ENCODE peak calls at places on chromosomes 6 and 20, in eight cellular contexts. One of them, this sample, is unnamed.

GRCh38 chr6:21263531-21264287 is 329.8 kb upstream of the SOX4 start:
- DNase-seq in neural crest cell: no peak
- DNase-seq in NCI-H1436: no peak
- DNase-seq in HT1080: peak; percentile 62
- DNase-seq in activated naive CD8-positive, alpha-beta T cell treated with anti-CD3 and anti-CD28 coated beads for 36 hours: no peak
- DNase-seq in lower leg skin: no peak
- DNase-seq in substantia nigra: no peak
- DNase-seq in glomerular endothelial cell: no peak
- DNase-seq in this sample: no peak

GRCh38 chr20:12111431-12112088 is 193.9 kb downstream of the BTBD3 start:
- DNase-seq in neural crest cell: no peak
- DNase-seq in glomerular endothelial cell: no peak
- DNase-seq in NCI-H1436: no peak
- DNase-seq in HT1080: no peak
- DNase-seq in activated naive CD8-positive, alpha-beta T cell treated with anti-CD3 and anti-CD28 coated beads for 36 hours: no peak
- DNase-seq in substantia nigra: no peak
- DNase-seq in lower leg skin: no peak
- DNase-seq in this sample: no peak

GRCh38 chr6:34981951-34982350 is 92.9 kb downstream of the ANKS1A start:
- DNase-seq in NCI-H1436: no peak
- DNase-seq in substantia nigra: no peak
- DNase-seq in glomerular endothelial cell: no peak
- DNase-seq in neural crest cell: no peak
- DNase-seq in lower leg skin: no peak
- DNase-seq in activated naive CD8-positive, alpha-beta T cell treated with anti-CD3 and anti-CD28 coated beads for 36 hours: no peak
- DNase-seq in HT1080: no peak
- DNase-seq in this sample: no peak

GRCh38 chr20:32585011-32585518 is at the start of gene NOL4L:
- DNase-seq in activated naive CD8-positive, alpha-beta T cell treated with anti-CD3 and anti-CD28 coated beads for 36 hours: peak; percentile 48
- DNase-seq in substantia nigra: peak; percentile 50
- DNase-seq in lower leg skin: no peak
- DNase-seq in NCI-H1436: peak; percentile 36
- DNase-seq in HT1080: no peak
- DNase-seq in neural crest cell: peak; percentile 52
- DNase-seq in glomerular endothelial cell: no peak
- DNase-seq in this sample: no peak

GRCh38 chr20:13684566-13685222 is 46.0 kb upstream of the TASP1 start:
- DNase-seq in glomerular endothelial cell: no peak
- DNase-seq in activated naive CD8-positive, alpha-beta T cell treated with anti-CD3 and anti-CD28 coated beads for 36 hours: no peak
- DNase-seq in NCI-H1436: no peak
- DNase-seq in HT1080: peak; percentile 56
- DNase-seq in neural crest cell: no peak
- DNase-seq in lower leg skin: no peak
- DNase-seq in substantia nigra: no peak
- DNase-seq in this sample: no peak

GRCh38 chr6:9516207-9516606 is 898.7 kb downstream of the TFAP2A start:
- DNase-seq in neural crest cell: no peak
- DNase-seq in substantia nigra: no peak
- DNase-seq in NCI-H1436: no peak
- DNase-seq in glomerular endothelial cell: no peak
- DNase-seq in activated naive CD8-positive, alpha-beta T cell treated with anti-CD3 and anti-CD28 coated beads for 36 hours: no peak
- DNase-seq in lower leg skin: no peak
- DNase-seq in HT1080: peak; percentile 79
- DNase-seq in this sample: no peak

GRCh38 chr20:31859998-31860380 is 10.3 kb downstream of the DUSP15 start:
- DNase-seq in HT1080: no peak
- DNase-seq in NCI-H1436: no peak
- DNase-seq in substantia nigra: no peak
- DNase-seq in glomerular endothelial cell: no peak
- DNase-seq in activated naive CD8-positive, alpha-beta T cell treated with anti-CD3 and anti-CD28 coated beads for 36 hours: no peak
- DNase-seq in neural crest cell: no peak
- DNase-seq in lower leg skin: no peak
- DNase-seq in this sample: no peak

GRCh38 chr20:47405775-47406325 is 49.4 kb upstream of the ZMYND8 start:
- DNase-seq in substantia nigra: no peak
- DNase-seq in neural crest cell: no peak
- DNase-seq in HT1080: no peak
- DNase-seq in NCI-H1436: no peak
- DNase-seq in glomerular endothelial cell: no peak
- DNase-seq in activated naive CD8-positive, alpha-beta T cell treated with anti-CD3 and anti-CD28 coated beads for 36 hours: no peak
- DNase-seq in lower leg skin: no peak
- DNase-seq in this sample: no peak

GRCh38 chr6:167303660-167304625 is 12.8 kb downstream of the UNC93A start:
- DNase-seq in neural crest cell: no peak
- DNase-seq in HT1080: peak; percentile 44
- DNase-seq in lower leg skin: no peak
- DNase-seq in NCI-H1436: no peak
- DNase-seq in glomerular endothelial cell: no peak
- DNase-seq in substantia nigra: no peak
- DNase-seq in activated naive CD8-positive, alpha-beta T cell treated with anti-CD3 and anti-CD28 coated beads for 36 hours: no peak
- DNase-seq in this sample: no peak

GRCh38 chr6:35146453-35146852 is 5.3 kb upstream of the TCP11 start:
- DNase-seq in lower leg skin: no peak
- DNase-seq in glomerular endothelial cell: no peak
- DNase-seq in activated naive CD8-positive, alpha-beta T cell treated with anti-CD3 and anti-CD28 coated beads for 36 hours: peak; percentile 26
- DNase-seq in HT1080: peak; percentile 51
- DNase-seq in substantia nigra: peak; percentile 48
- DNase-seq in NCI-H1436: peak; percentile 29
- DNase-seq in neural crest cell: peak; percentile 42
- DNase-seq in this sample: no peak

GRCh38 chr20:57986776-57987175 is 241.7 kb downstream of the ANKRD60 start:
- DNase-seq in HT1080: no peak
- DNase-seq in lower leg skin: no peak
- DNase-seq in NCI-H1436: no peak
- DNase-seq in neural crest cell: no peak
- DNase-seq in activated naive CD8-positive, alpha-beta T cell treated with anti-CD3 and anti-CD28 coated beads for 36 hours: no peak
- DNase-seq in substantia nigra: no peak
- DNase-seq in glomerular endothelial cell: no peak
- DNase-seq in this sample: no peak

GRCh38 chr6:28864321-28864923 is 59.4 kb downstream of the TRIM27 start:
- DNase-seq in substantia nigra: no peak
- DNase-seq in lower leg skin: no peak
- DNase-seq in HT1080: no peak
- DNase-seq in neural crest cell: no peak
- DNase-seq in activated naive CD8-positive, alpha-beta T cell treated with anti-CD3 and anti-CD28 coated beads for 36 hours: no peak
- DNase-seq in glomerular endothelial cell: no peak
- DNase-seq in NCI-H1436: no peak
- DNase-seq in this sample: no peak

GRCh38 chr6:143441680-143442359 is 8.7 kb downstream of the ADAT2 start:
- DNase-seq in HT1080: no peak
- DNase-seq in NCI-H1436: no peak
- DNase-seq in neural crest cell: no peak
- DNase-seq in substantia nigra: no peak
- DNase-seq in lower leg skin: no peak
- DNase-seq in activated naive CD8-positive, alpha-beta T cell treated with anti-CD3 and anti-CD28 coated beads for 36 hours: peak; percentile 8
- DNase-seq in glomerular endothelial cell: no peak
- DNase-seq in this sample: no peak

GRCh38 chr6:56246544-56246940 is 838 bp downstream of the COL21A1 start:
- DNase-seq in substantia nigra: no peak
- DNase-seq in activated naive CD8-positive, alpha-beta T cell treated with anti-CD3 and anti-CD28 coated beads for 36 hours: no peak
- DNase-seq in lower leg skin: peak; percentile 17
- DNase-seq in glomerular endothelial cell: no peak
- DNase-seq in neural crest cell: no peak
- DNase-seq in HT1080: no peak
- DNase-seq in NCI-H1436: no peak
- DNase-seq in this sample: no peak

GRCh38 chr20:431012-431904 is 23.2 kb downstream of the RBCK1 start:
- DNase-seq in lower leg skin: no peak
- DNase-seq in HT1080: peak; percentile 75
- DNase-seq in neural crest cell: peak; percentile 51
- DNase-seq in activated naive CD8-positive, alpha-beta T cell treated with anti-CD3 and anti-CD28 coated beads for 36 hours: no peak
- DNase-seq in glomerular endothelial cell: no peak
- DNase-seq in NCI-H1436: peak; percentile 65
- DNase-seq in substantia nigra: peak; percentile 70
- DNase-seq in this sample: peak; percentile 58

GRCh38 chr6:166540631-166541331 is 45.7 kb downstream of the RAMACL start:
- DNase-seq in activated naive CD8-positive, alpha-beta T cell treated with anti-CD3 and anti-CD28 coated beads for 36 hours: peak; percentile 57
- DNase-seq in HT1080: no peak
- DNase-seq in neural crest cell: no peak
- DNase-seq in NCI-H1436: no peak
- DNase-seq in glomerular endothelial cell: no peak
- DNase-seq in substantia nigra: no peak
- DNase-seq in lower leg skin: no peak
- DNase-seq in this sample: no peak

GRCh38 chr6:142357879-142358278 is 56.1 kb downstream of the ADGRG6 start:
- DNase-seq in lower leg skin: no peak
- DNase-seq in activated naive CD8-positive, alpha-beta T cell treated with anti-CD3 and anti-CD28 coated beads for 36 hours: no peak
- DNase-seq in neural crest cell: no peak
- DNase-seq in glomerular endothelial cell: no peak
- DNase-seq in NCI-H1436: no peak
- DNase-seq in substantia nigra: no peak
- DNase-seq in HT1080: no peak
- DNase-seq in this sample: no peak

GRCh38 chr20:20497242-20497985 is 129.5 kb downstream of the INSM1 start:
- DNase-seq in activated naive CD8-positive, alpha-beta T cell treated with anti-CD3 and anti-CD28 coated beads for 36 hours: no peak
- DNase-seq in NCI-H1436: no peak
- DNase-seq in substantia nigra: no peak
- DNase-seq in HT1080: no peak
- DNase-seq in neural crest cell: no peak
- DNase-seq in glomerular endothelial cell: no peak
- DNase-seq in lower leg skin: no peak
- DNase-seq in this sample: no peak

GRCh38 chr6:48318670-48319069 is 207.7 kb upstream of the PTCHD4 start:
- DNase-seq in glomerular endothelial cell: no peak
- DNase-seq in HT1080: no peak
- DNase-seq in NCI-H1436: no peak
- DNase-seq in substantia nigra: no peak
- DNase-seq in activated naive CD8-positive, alpha-beta T cell treated with anti-CD3 and anti-CD28 coated beads for 36 hours: no peak
- DNase-seq in lower leg skin: no peak
- DNase-seq in neural crest cell: no peak
- DNase-seq in this sample: no peak

GRCh38 chr20:63782051-63782471 is 42.5 kb downstream of the SLC2A4RG start:
- DNase-seq in lower leg skin: no peak
- DNase-seq in activated naive CD8-positive, alpha-beta T cell treated with anti-CD3 and anti-CD28 coated beads for 36 hours: peak; percentile 74
- DNase-seq in HT1080: peak; percentile 17
- DNase-seq in neural crest cell: no peak
- DNase-seq in glomerular endothelial cell: no peak
- DNase-seq in NCI-H1436: peak; percentile 35
- DNase-seq in substantia nigra: no peak
- DNase-seq in this sample: no peak

GRCh38 chr6:154410215-154410614 is 53.6 kb upstream of the IPCEF1 start:
- DNase-seq in activated naive CD8-positive, alpha-beta T cell treated with anti-CD3 and anti-CD28 coated beads for 36 hours: no peak
- DNase-seq in NCI-H1436: no peak
- DNase-seq in neural crest cell: no peak
- DNase-seq in lower leg skin: no peak
- DNase-seq in substantia nigra: no peak
- DNase-seq in HT1080: no peak
- DNase-seq in glomerular endothelial cell: no peak
- DNase-seq in this sample: no peak

GRCh38 chr20:1505871-1506270 is 14.7 kb upstream of the SIRPB2 start:
- DNase-seq in activated naive CD8-positive, alpha-beta T cell treated with anti-CD3 and anti-CD28 coated beads for 36 hours: no peak
- DNase-seq in substantia nigra: no peak
- DNase-seq in NCI-H1436: no peak
- DNase-seq in lower leg skin: no peak
- DNase-seq in HT1080: no peak
- DNase-seq in glomerular endothelial cell: no peak
- DNase-seq in neural crest cell: no peak
- DNase-seq in this sample: no peak

GRCh38 chr20:51233345-51233744 is 210.4 kb upstream of the KCNG1 start:
- DNase-seq in neural crest cell: no peak
- DNase-seq in HT1080: no peak
- DNase-seq in glomerular endothelial cell: no peak
- DNase-seq in lower leg skin: no peak
- DNase-seq in activated naive CD8-positive, alpha-beta T cell treated with anti-CD3 and anti-CD28 coated beads for 36 hours: no peak
- DNase-seq in NCI-H1436: no peak
- DNase-seq in substantia nigra: no peak
- DNase-seq in this sample: no peak

GRCh38 chr20:63695419-63696310 is 787 bp upstream of the TNFRSF6B start:
- DNase-seq in substantia nigra: no peak
- DNase-seq in glomerular endothelial cell: no peak
- DNase-seq in lower leg skin: no peak
- DNase-seq in neural crest cell: no peak
- DNase-seq in NCI-H1436: no peak
- DNase-seq in activated naive CD8-positive, alpha-beta T cell treated with anti-CD3 and anti-CD28 coated beads for 36 hours: no peak
- DNase-seq in HT1080: no peak
- DNase-seq in this sample: no peak